ENCODE peak calls at places on chromosomes 13 and 19, in five cellular contexts. U is WERI-Rb-1, E is heart right ventricle, T is H1, L is lower leg skin. X is an unnamed sample.

GRCh38 chr13:60019119-60019993 is 144.4 kb downstream of the DIAPH3 start:
- DNase-seq in U (no peak), E (no peak), T (no peak), L (no peak), X (peak)

GRCh38 chr13:111202149-111202548 is 87.0 kb downstream of the ARHGEF7 start:
- DNase-seq in U (no peak), E (no peak), T (no peak), L (no peak), X (no peak)

GRCh38 chr19:38841787-38842438 is 7.9 kb downstream of the HNRNPL start:
- DNase-seq in U (no peak), E (no peak), T (no peak), L (no peak), X (no peak)

GRCh38 chr13:87669379-87669978 is 1.7 kb upstream of the SLITRK5 start:
- DNase-seq in U (peak), E (no peak), T (no peak), L (no peak), X (peak)

GRCh38 chr13:24742294-24742693 is 21.7 kb upstream of the RNF17 start:
- DNase-seq in U (peak), E (no peak), T (no peak), L (peak), X (no peak)

GRCh38 chr13:79870123-79870522 is 389.2 kb downstream of the NDFIP2 start:
- DNase-seq in U (no peak), E (no peak), T (no peak), L (no peak), X (no peak)

GRCh38 chr13:20424959-20425358 is 100.7 kb downstream of the CRYL1 start:
- DNase-seq in U (no peak), E (no peak), T (no peak), L (peak), X (peak)

GRCh38 chr13:45851171-45851889 is at the start of gene SIAH3:
- DNase-seq in U (peak), E (no peak), T (peak), L (no peak), X (peak)

GRCh38 chr13:80037505-80037888 is 303.4 kb downstream of the SPRY2 start:
- DNase-seq in U (no peak), E (no peak), T (no peak), L (no peak), X (peak)

GRCh38 chr13:44103721-44104490 is 224.2 kb downstream of the LACC1 start:
- DNase-seq in U (no peak), E (no peak), T (no peak), L (no peak), X (no peak)

GRCh38 chr19:48569814-48570213 is 17.8 kb downstream of the SULT2B1 start:
- DNase-seq in U (peak), E (no peak), T (no peak), L (no peak), X (peak)

GRCh38 chr13:110680852-110681251 is 25.1 kb downstream of the CARS2 start:
- DNase-seq in U (peak), E (no peak), T (peak), L (peak), X (no peak)

GRCh38 chr19:5880604-5881078 is 10.3 kb upstream of the FUT5 start:
- DNase-seq in U (no peak), E (peak), T (no peak), L (no peak), X (no peak)

GRCh38 chr13:27972619-27972877 is 3.4 kb upstream of the CDX2 start:
- DNase-seq in U (no peak), E (no peak), T (no peak), L (no peak), X (no peak)

GRCh38 chr13:76225815-76226489 is 589.8 kb downstream of the LMO7 start:
- DNase-seq in U (no peak), E (peak), T (no peak), L (no peak), X (peak)

GRCh38 chr19:39969266-39969665 is 1.7 kb upstream of the PSMC4 start:
- DNase-seq in U (no peak), E (no peak), T (no peak), L (no peak), X (no peak)

GRCh38 chr13:69363360-69363759 is 744.3 kb upstream of the ATXN8OS start:
- DNase-seq in U (no peak), E (no peak), T (no peak), L (no peak), X (no peak)

GRCh38 chr19:52722062-52723005 is 12.5 kb downstream of the ZNF611 start:
- DNase-seq in U (no peak), E (no peak), T (no peak), L (peak), X (peak)

GRCh38 chr19:42229855-42230331 is 9.8 kb downstream of the ZNF526 start:
- DNase-seq in U (peak), E (no peak), T (no peak), L (no peak), X (no peak)

GRCh38 chr13:108932206-108932605 is 302.8 kb downstream of the MYO16 start:
- DNase-seq in U (no peak), E (no peak), T (no peak), L (no peak), X (no peak)

GRCh38 chr13:112074139-112074710 is 7.3 kb downstream of the SOX1 start:
- DNase-seq in U (no peak), E (no peak), T (no peak), L (peak), X (no peak)

GRCh38 chr19:16327911-16328823 is 3.5 kb downstream of the KLF2 start:
- DNase-seq in U (no peak), E (peak), T (no peak), L (peak), X (no peak)

GRCh38 chr19:39705578-39706188 is 1.4 kb downstream of the LGALS14 start:
- DNase-seq in U (no peak), E (no peak), T (no peak), L (no peak), X (no peak)

GRCh38 chr13:73268306-73268705 is 209.5 kb downstream of the KLF5 start:
- DNase-seq in U (no peak), E (no peak), T (no peak), L (no peak), X (no peak)

GRCh38 chr19:37972803-37973202 is 65.8 kb downstream of the SIPA1L3 start:
- DNase-seq in U (no peak), E (no peak), T (no peak), L (no peak), X (no peak)

GRCh38 chr13:23212621-23213020 is 31.8 kb downstream of the SGCG start:
- DNase-seq in U (no peak), E (no peak), T (no peak), L (no peak), X (peak)

GRCh38 chr19:4539697-4540581 is at the start of gene LRG1:
- DNase-seq in U (no peak), E (no peak), T (no peak), L (no peak), X (no peak)

GRCh38 chr19:4538601-4538954 is 1.3 kb downstream of the LRG1 start:
- DNase-seq in U (no peak), E (no peak), T (no peak), L (no peak), X (no peak)

GRCh38 chr19:4536798-4537197 is 1.8 kb upstream of the PLIN5 start:
- DNase-seq in U (peak), E (no peak), T (no peak), L (no peak), X (no peak)

GRCh38 chr19:4539169-4539696 is 603 bp downstream of the LRG1 start:
- DNase-seq in U (no peak), E (no peak), T (no peak), L (no peak), X (no peak)

GRCh38 chr19:4537953-4538600 is 1.8 kb downstream of the LRG1 start:
- DNase-seq in U (no peak), E (no peak), T (no peak), L (no peak), X (no peak)
- H3K4me3 ChIP-seq in U (no peak), E (no peak), T (no peak), L (no peak), X (no peak)

GRCh38 chr19:2047449-2048103 is 3.5 kb downstream of the MKNK2 start:
- DNase-seq in U (no peak), E (peak), T (no peak), L (no peak), X (no peak)

GRCh38 chr19:2045501-2046045 is 5.5 kb downstream of the MKNK2 start:
- DNase-seq in U (no peak), E (peak), T (peak), L (peak), X (no peak)

GRCh38 chr19:2046046-2046907 is 4.8 kb downstream of the MKNK2 start:
- DNase-seq in U (no peak), E (no peak), T (no peak), L (peak), X (no peak)

GRCh38 chr19:2048104-2048958 is 2.7 kb downstream of the MKNK2 start:
- DNase-seq in U (no peak), E (no peak), T (no peak), L (no peak), X (no peak)

GRCh38 chr19:2047076-2047448 is 4.0 kb downstream of the MKNK2 start:
- DNase-seq in U (no peak), E (no peak), T (no peak), L (no peak), X (no peak)
- TF ChIP-seq CTCF in U (no peak), E (no peak), T (no peak), L (no peak), X (no peak)

GRCh38 chr19:18387395-18387794 is 1.4 kb downstream of the GDF15 start:
- DNase-seq in U (no peak), E (no peak), T (no peak), L (no peak), X (no peak)
- H3K4me3 ChIP-seq in U (no peak), E (peak), T (peak), L (no peak), X (peak)

GRCh38 chr19:14473915-14474578 is 1.1 kb downstream of the PTGER1 start:
- DNase-seq in U (no peak), E (no peak), T (peak), L (no peak), X (no peak)

GRCh38 chr19:14474827-14475226 is 327 bp downstream of the PTGER1 start:
- DNase-seq in U (no peak), E (no peak), T (no peak), L (no peak), X (no peak)

GRCh38 chr19:14476307-14476662 is 1.1 kb upstream of the PTGER1 start:
- DNase-seq in U (no peak), E (no peak), T (no peak), L (no peak), X (no peak)

GRCh38 chr19:14476663-14477401 is 1.7 kb upstream of the PTGER1 start:
- DNase-seq in U (no peak), E (no peak), T (peak), L (no peak), X (peak)

DNA sequence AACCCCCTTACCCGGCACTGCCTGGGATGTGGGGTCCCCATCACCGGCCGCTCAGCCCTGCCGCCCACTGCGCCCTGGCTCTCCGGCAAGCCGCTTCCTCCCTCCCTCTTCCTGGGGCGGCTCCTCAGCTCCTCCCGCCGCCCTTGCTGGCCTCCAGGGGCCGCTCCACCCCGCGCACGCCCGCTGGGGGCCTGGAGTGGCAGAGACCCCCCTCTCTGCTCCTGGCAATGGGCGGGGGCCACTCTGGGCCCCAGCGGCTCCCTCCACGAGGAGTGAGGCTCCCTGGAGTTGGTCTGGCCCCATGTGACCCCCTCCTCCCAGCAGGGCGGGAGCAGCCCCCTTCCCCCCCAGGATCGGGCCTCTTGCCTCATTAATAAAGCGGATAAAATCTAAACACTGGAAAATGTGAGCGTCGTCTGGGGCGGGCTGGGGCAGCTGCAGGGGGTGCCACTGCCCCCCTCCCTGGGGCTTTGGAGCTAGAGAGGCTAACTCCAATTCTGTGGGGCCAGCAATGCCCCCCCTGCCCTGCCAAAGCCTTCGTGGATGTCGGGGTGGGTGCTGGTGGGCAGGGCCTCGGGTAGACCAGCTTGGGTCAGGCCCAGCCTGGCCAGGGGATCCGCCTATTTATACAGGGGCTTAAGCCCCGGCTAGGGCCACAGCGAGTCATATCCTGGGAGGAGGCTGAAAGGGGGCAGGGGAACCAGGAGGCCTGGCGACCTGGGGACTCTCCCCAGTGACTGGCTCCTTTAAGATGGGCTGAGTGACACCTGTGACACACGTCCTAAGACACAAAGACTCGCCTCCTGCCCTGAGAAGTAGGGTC is at the start of gene PTGER1:
- DNase-seq in U (peak), E (no peak), T (peak), L (no peak), X (no peak)
- TF ChIP-seq CTCF in U (peak), E (peak), T (peak), L (no peak), X (peak)

GRCh38 chr13:84080748-84081530 is 198.7 kb upstream of the SLITRK1 start:
- DNase-seq in U (no peak), E (no peak), T (no peak), L (no peak), X (no peak)

GRCh38 chr13:84088996-84089395 is 206.7 kb upstream of the SLITRK1 start:
- DNase-seq in U (no peak), E (no peak), T (no peak), L (no peak), X (no peak)

GRCh38 chr13:84086847-84087162 is 204.5 kb upstream of the SLITRK1 start:
- DNase-seq in U (no peak), E (no peak), T (no peak), L (no peak), X (no peak)
- H3K4me3 ChIP-seq in U (no peak), E (no peak), T (no peak), L (no peak), X (peak)

GRCh38 chr13:97583884-97584497 is 150.0 kb downstream of the RAP2A start:
- DNase-seq in U (no peak), E (no peak), T (no peak), L (no peak), X (no peak)

GRCh38 chr13:97586941-97587340 is 153.0 kb downstream of the RAP2A start:
- DNase-seq in U (no peak), E (no peak), T (no peak), L (no peak), X (no peak)

GRCh38 chr13:97577026-97577425 is 143.1 kb downstream of the RAP2A start:
- DNase-seq in U (no peak), E (no peak), T (no peak), L (no peak), X (no peak)

DNA sequence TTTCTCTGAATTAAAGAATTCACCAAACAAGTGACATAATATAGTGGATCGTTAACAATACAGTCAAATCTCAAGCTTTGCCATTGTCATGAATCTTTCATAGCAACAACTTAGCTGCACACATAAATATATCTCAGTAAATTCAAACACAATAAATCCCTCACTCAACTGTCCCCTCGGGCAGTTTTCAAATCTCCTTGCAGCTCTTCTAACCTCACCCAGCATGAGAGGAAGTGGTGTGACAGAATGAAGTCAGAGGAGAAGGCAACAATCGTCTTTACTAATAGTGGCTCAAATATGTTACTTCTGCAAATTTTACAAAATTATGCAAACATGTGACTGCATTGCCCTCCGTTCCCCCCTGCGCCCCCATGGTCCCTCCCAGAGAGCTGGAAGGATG is 148.2 kb downstream of the RAP2A start:
- DNase-seq in U (no peak), E (no peak), T (no peak), L (no peak), X (no peak)
- TF ChIP-seq CTCF in U (no peak), E (no peak), T (no peak), L (no peak), X (no peak)

DNA sequence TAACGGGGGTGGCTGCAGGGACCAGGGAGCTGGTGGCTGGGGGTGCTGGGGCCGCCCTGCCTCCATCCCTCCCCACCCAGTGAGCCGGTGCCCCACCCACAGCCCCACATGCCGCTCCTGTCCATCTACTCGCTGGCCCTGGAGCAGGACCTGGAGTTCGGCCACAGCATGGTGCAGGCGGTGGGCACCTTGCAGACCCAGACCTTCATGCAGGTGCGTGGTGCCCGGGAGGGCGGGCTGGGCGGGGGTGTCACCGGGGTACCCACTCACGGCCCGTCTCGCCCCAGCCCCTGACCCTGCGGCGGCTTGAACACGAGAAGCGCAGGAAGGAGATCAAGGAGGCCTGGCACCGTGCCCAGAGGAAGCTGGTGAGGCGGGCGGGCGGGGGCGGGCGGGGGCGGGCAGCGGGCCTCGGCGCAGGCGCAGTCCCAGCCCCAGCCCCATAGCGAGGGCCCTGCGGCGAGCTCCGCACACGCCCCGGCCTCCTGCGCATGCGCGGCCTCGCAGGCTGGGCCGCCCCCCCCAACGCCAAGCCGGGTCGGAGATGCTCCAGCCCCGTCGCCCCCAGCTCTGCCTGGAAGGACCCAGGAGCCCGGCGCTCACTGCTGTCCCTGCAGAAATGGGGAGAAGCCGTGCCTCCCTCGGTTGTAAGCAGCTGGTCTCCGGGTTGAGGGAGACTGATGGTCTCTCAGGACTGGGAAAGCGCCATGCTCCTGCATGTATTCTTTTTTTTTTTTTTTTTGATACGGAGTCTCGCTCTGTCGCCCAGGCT is 7.7 kb downstream of the ARHGAP45 start:
- DNase-seq in U (no peak), E (peak), T (no peak), L (peak), X (no peak)
- H3K4me3 ChIP-seq in U (no peak), E (peak), T (no peak), L (no peak), X (no peak)

X was measured in astrocyte of the cerebellum.